ENCODE peak calls at places on chromosome 6, in seven cellular contexts. O is body of pancreas, R is HCT116, M is AG09309, L is brain microvascular endothelial cell, T is fibroblast of lung, K is MM.1S. B is an unnamed sample.

GRCh38 chr6:111871725-111872520 is 1.3 kb downstream of the FYN start:
- DNase-seq in O (no peak), R (no peak), M (no peak), L (peak; percentile 29), T (peak; percentile 42), K (no peak), B (peak; percentile 19)

GRCh38 chr6:168020242-168020641 is 22.8 kb downstream of the KIF25 start:
- DNase-seq in O (no peak), R (no peak), M (no peak), L (no peak), T (no peak), K (no peak), B (no peak)

GRCh38 chr6:135144678-135145508 is 36.2 kb upstream of the MYB start:
- DNase-seq in O (no peak), R (peak; percentile 12), M (no peak), L (peak; percentile 53), T (peak; percentile 37), K (peak; percentile 50), B (peak; percentile 62)

GRCh38 chr6:30361661-30362060 is 16.7 kb downstream of the RPP21 start:
- DNase-seq in O (no peak), R (no peak), M (no peak), L (peak; percentile 12), T (no peak), K (no peak), B (no peak)

GRCh38 chr6:51854876-51855275 is 232.5 kb downstream of the PKHD1 start:
- DNase-seq in O (no peak), R (no peak), M (no peak), L (no peak), T (no peak), K (no peak), B (no peak)

GRCh38 chr6:34230653-34231351 is 5.9 kb upstream of the HMGA1 start:
- DNase-seq in O (no peak), R (no peak), M (no peak), L (no peak), T (no peak), K (no peak), B (no peak)

GRCh38 chr6:7172605-7173185 is 64.9 kb downstream of the RREB1 start:
- DNase-seq in O (peak; percentile 58), R (no peak), M (no peak), L (peak; percentile 52), T (peak; percentile 81), K (no peak), B (no peak)

GRCh38 chr6:105452924-105453756 is 50.3 kb upstream of the PREP start:
- DNase-seq in O (peak; percentile 12), R (no peak), M (no peak), L (no peak), T (no peak), K (no peak), B (peak; percentile 50)

GRCh38 chr6:26355366-26355765 is 9.6 kb upstream of the BTN3A2 start:
- DNase-seq in O (no peak), R (no peak), M (no peak), L (no peak), T (no peak), K (no peak), B (no peak)

GRCh38 chr6:81708306-81708705 is 44.2 kb downstream of the TENT5A start:
- DNase-seq in O (no peak), R (no peak), M (no peak), L (peak; percentile 18), T (no peak), K (no peak), B (no peak)

GRCh38 chr6:131519670-131520436 is 53.2 kb upstream of the ARG1 start:
- DNase-seq in O (peak; percentile 45), R (peak; percentile 40), M (peak; percentile 13), L (peak; percentile 40), T (peak; percentile 51), K (peak; percentile 49), B (peak; percentile 52)

GRCh38 chr6:38909020-38909730 is 139.4 kb upstream of the GLP1R start:
- DNase-seq in O (peak; percentile 61), R (no peak), M (no peak), L (no peak), T (peak; percentile 1), K (no peak), B (no peak)

GRCh38 chr6:21800330-21800729 is 206.8 kb downstream of the SOX4 start:
- DNase-seq in O (no peak), R (no peak), M (no peak), L (no peak), T (no peak), K (no peak), B (no peak)

GRCh38 chr6:169854083-169854725 is 102.8 kb downstream of the ERMARD start:
- DNase-seq in O (no peak), R (no peak), M (no peak), L (no peak), T (no peak), K (no peak), B (no peak)

GRCh38 chr6:4259391-4259790 is 124.0 kb upstream of the ECI2 start:
- DNase-seq in O (no peak), R (no peak), M (no peak), L (no peak), T (no peak), K (no peak), B (no peak)

GRCh38 chr6:53931086-53931485 is 136.3 kb downstream of the LRRC1 start:
- DNase-seq in O (no peak), R (no peak), M (no peak), L (no peak), T (no peak), K (no peak), B (no peak)

GRCh38 chr6:14804444-14805210 is 441.2 kb upstream of the JARID2 start:
- DNase-seq in O (peak; percentile 66), R (no peak), M (no peak), L (peak; percentile 89), T (peak; percentile 89), K (no peak), B (no peak)

GRCh38 chr6:108988765-108989164 is 105.9 kb downstream of the SESN1 start:
- DNase-seq in O (no peak), R (no peak), M (no peak), L (no peak), T (no peak), K (no peak), B (no peak)

GRCh38 chr6:44043036-44043478 is 84.2 kb downstream of the MRPL14 start:
- DNase-seq in O (no peak), R (no peak), M (no peak), L (no peak), T (peak; percentile 49), K (no peak), B (no peak)

DNA sequence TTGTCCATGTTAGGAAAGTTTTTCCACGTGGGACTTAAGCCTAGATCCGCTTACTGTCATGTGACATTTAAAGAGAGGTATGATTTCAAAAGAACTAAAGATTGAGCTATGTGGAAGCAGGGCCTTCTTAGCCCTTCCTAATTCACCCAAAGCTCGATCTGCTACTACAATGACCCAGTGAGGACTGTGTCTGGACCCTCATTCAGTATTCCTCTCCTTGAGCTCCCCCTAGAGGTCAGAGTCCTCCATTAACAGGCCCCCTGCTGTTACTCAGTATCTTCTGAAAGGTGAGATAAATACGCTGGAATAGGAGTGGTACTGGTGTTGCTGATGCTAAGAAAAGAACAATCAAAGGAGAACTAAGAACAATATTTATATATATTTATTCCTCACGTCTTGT is 414.0 kb downstream of the GJA1 start:
- DNase-seq in O (peak; percentile 65), R (peak; percentile 53), M (no peak), L (peak; percentile 80), T (peak; percentile 84), K (peak; percentile 74), B (peak; percentile 60)
- TF ChIP-seq CTCF in O (peak; percentile 61), R (peak; percentile 87), M (peak; percentile 72), L (peak; percentile 91), T (peak; percentile 91), K (peak; percentile 75), B (peak; percentile 76)

GRCh38 chr6:107815846-107816245 is 8.3 kb downstream of the SCML4 start:
- DNase-seq in O (peak; percentile 35), R (no peak), M (no peak), L (no peak), T (no peak), K (no peak), B (no peak)

GRCh38 chr6:107813555-107814194 is 10.4 kb downstream of the SCML4 start:
- DNase-seq in O (no peak), R (no peak), M (no peak), L (no peak), T (no peak), K (no peak), B (no peak)

GRCh38 chr6:107809966-107810365 is 14.1 kb downstream of the SCML4 start:
- DNase-seq in O (no peak), R (no peak), M (no peak), L (no peak), T (no peak), K (no peak), B (no peak)

GRCh38 chr6:107811591-107812218 is 12.4 kb downstream of the SCML4 start:
- DNase-seq in O (peak; percentile 26), R (no peak), M (no peak), L (peak; percentile 16), T (no peak), K (no peak), B (no peak)

GRCh38 chr6:107812370-107812769 is 11.7 kb downstream of the SCML4 start:
- DNase-seq in O (no peak), R (no peak), M (no peak), L (no peak), T (no peak), K (no peak), B (no peak)
- H3K4me3 ChIP-seq in O (no peak overlapping the region), R (no peak overlapping the region), M (no peak overlapping the region), L (no peak overlapping the region), T (no peak overlapping the region), K (no peak overlapping the region), B (no peak overlapping the region)

DNA sequence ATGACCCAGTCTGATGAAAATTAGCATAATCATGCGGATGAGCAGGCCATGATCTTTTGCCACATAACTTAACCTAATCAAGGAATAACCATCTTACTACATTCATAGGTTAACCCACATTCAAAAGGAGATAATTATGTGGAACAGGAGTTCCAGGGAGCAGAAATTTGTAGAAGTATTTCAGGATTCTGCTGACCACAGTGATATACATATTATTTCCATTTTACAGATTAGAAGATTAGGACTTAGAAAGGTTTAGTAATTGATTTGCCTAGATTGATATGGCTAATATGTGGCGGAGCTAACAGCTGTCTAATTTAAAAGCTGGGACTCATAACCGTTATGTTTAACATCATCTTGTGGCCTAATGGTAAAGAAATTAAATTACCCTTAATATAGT is 485.6 kb downstream of the PHF3 start:
- DNase-seq in O (no peak), R (no peak), M (no peak), L (no peak), T (no peak), K (no peak), B (no peak)
- TF ChIP-seq CTCF in O (no peak), R (no peak), M (no peak), L (no peak), T (no peak), K (no peak), B (no peak)

GRCh38 chr6:117266948-117267347 is 1.6 kb downstream of the VGLL2 start:
- DNase-seq in O (no peak), R (no peak), M (no peak), L (no peak), T (no peak), K (no peak), B (no peak)

GRCh38 chr6:117265425-117266266 is at the start of gene VGLL2:
- DNase-seq in O (peak; percentile 59), R (no peak), M (no peak), L (no peak), T (peak; percentile 31), K (peak; percentile 23), B (no peak)

GRCh38 chr6:117263353-117263927 is 1.9 kb upstream of the VGLL2 start:
- DNase-seq in O (no peak), R (no peak), M (no peak), L (no peak), T (no peak), K (no peak), B (no peak)

GRCh38 chr6:117266267-117266797 is 974 bp downstream of the VGLL2 start:
- DNase-seq in O (no peak), R (no peak), M (no peak), L (no peak), T (no peak), K (no peak), B (no peak)

GRCh38 chr6:117264487-117265424 is 602 bp upstream of the VGLL2 start:
- DNase-seq in O (no peak), R (no peak), M (no peak), L (no peak), T (peak; percentile 27), K (peak; percentile 18), B (peak; percentile 44)
- H3K4me3 ChIP-seq in O (no peak overlapping the region), R (no peak overlapping the region), M (peak overlapping the region; percentile 46), L (peak overlapping the region; percentile 29), T (peak overlapping the region; percentile 13), K (peak overlapping the region; percentile 70), B (no peak overlapping the region)